ENCODE peak calls at places on chromosomes 7 and 10, in nine cellular contexts. One of them, this sample, is unnamed.

GRCh38 chr10:48447356-48448215 is 141.1 kb downstream of the MAPK8 start:
- DNase-seq in NCI-H1417: no peak
- DNase-seq in NCI-H510A: no peak
- DNase-seq in mucosa of gallbladder: no peak
- DNase-seq in iPS-NIHi11: no peak
- DNase-seq in stimulated activated naive B cell treated with anti-CD40 and anti-IgM and Interleukin-4, amounts not matched to agents 10 μg/mL and 1 μg/mL and 100 μg/mL, for 72 hours: no peak
- DNase-seq in AG20443: peak
- DNase-seq in bronchial epithelial cell: no peak
- DNase-seq in choroid plexus epithelial cell: no peak
- DNase-seq in this sample: peak

GRCh38 chr10:103745264-103746247 is 109.8 kb downstream of the SH3PXD2A start:
- DNase-seq in iPS-NIHi11: peak
- DNase-seq in AG20443: no peak
- DNase-seq in NCI-H1417: no peak
- DNase-seq in stimulated activated naive B cell treated with anti-CD40 and anti-IgM and Interleukin-4, amounts not matched to agents 10 μg/mL and 1 μg/mL and 100 μg/mL, for 72 hours: no peak
- DNase-seq in choroid plexus epithelial cell: no peak
- DNase-seq in bronchial epithelial cell: peak
- DNase-seq in mucosa of gallbladder: no peak
- DNase-seq in NCI-H510A: no peak
- DNase-seq in this sample: no peak

GRCh38 chr10:75681334-75681733 is 249.9 kb downstream of the LRMDA start:
- DNase-seq in mucosa of gallbladder: no peak
- DNase-seq in bronchial epithelial cell: no peak
- DNase-seq in AG20443: no peak
- DNase-seq in iPS-NIHi11: no peak
- DNase-seq in NCI-H510A: no peak
- DNase-seq in choroid plexus epithelial cell: no peak
- DNase-seq in NCI-H1417: no peak
- DNase-seq in stimulated activated naive B cell treated with anti-CD40 and anti-IgM and Interleukin-4, amounts not matched to agents 10 μg/mL and 1 μg/mL and 100 μg/mL, for 72 hours: no peak
- DNase-seq in this sample: no peak

GRCh38 chr10:96767611-96768010 is 47.3 kb upstream of the PIK3AP1 start:
- DNase-seq in NCI-H1417: no peak
- DNase-seq in NCI-H510A: no peak
- DNase-seq in choroid plexus epithelial cell: no peak
- DNase-seq in AG20443: no peak
- DNase-seq in iPS-NIHi11: no peak
- DNase-seq in stimulated activated naive B cell treated with anti-CD40 and anti-IgM and Interleukin-4, amounts not matched to agents 10 μg/mL and 1 μg/mL and 100 μg/mL, for 72 hours: no peak
- DNase-seq in bronchial epithelial cell: peak
- DNase-seq in mucosa of gallbladder: no peak
- DNase-seq in this sample: no peak

GRCh38 chr7:27936244-27937102 is 196.5 kb downstream of the TAX1BP1 start:
- DNase-seq in mucosa of gallbladder: no peak
- DNase-seq in choroid plexus epithelial cell: no peak
- DNase-seq in AG20443: no peak
- DNase-seq in NCI-H1417: no peak
- DNase-seq in iPS-NIHi11: no peak
- DNase-seq in stimulated activated naive B cell treated with anti-CD40 and anti-IgM and Interleukin-4, amounts not matched to agents 10 μg/mL and 1 μg/mL and 100 μg/mL, for 72 hours: no peak
- DNase-seq in bronchial epithelial cell: no peak
- DNase-seq in NCI-H510A: no peak
- DNase-seq in this sample: no peak

GRCh38 chr7:94452257-94452656 is 57.4 kb upstream of the CASD1 start:
- DNase-seq in stimulated activated naive B cell treated with anti-CD40 and anti-IgM and Interleukin-4, amounts not matched to agents 10 μg/mL and 1 μg/mL and 100 μg/mL, for 72 hours: no peak
- DNase-seq in AG20443: no peak
- DNase-seq in choroid plexus epithelial cell: no peak
- DNase-seq in bronchial epithelial cell: no peak
- DNase-seq in iPS-NIHi11: no peak
- DNase-seq in NCI-H1417: peak
- DNase-seq in mucosa of gallbladder: no peak
- DNase-seq in NCI-H510A: peak
- DNase-seq in this sample: no peak

GRCh38 chr10:88702848-88703597 is 3.0 kb upstream of the LIPK start:
- DNase-seq in stimulated activated naive B cell treated with anti-CD40 and anti-IgM and Interleukin-4, amounts not matched to agents 10 μg/mL and 1 μg/mL and 100 μg/mL, for 72 hours: no peak
- DNase-seq in NCI-H1417: peak
- DNase-seq in mucosa of gallbladder: no peak
- DNase-seq in bronchial epithelial cell: peak
- DNase-seq in iPS-NIHi11: peak
- DNase-seq in choroid plexus epithelial cell: peak
- DNase-seq in NCI-H510A: peak
- DNase-seq in AG20443: no peak
- DNase-seq in this sample: no peak

GRCh38 chr7:81902536-81902935 is 132.7 kb upstream of the HGF start:
- DNase-seq in stimulated activated naive B cell treated with anti-CD40 and anti-IgM and Interleukin-4, amounts not matched to agents 10 μg/mL and 1 μg/mL and 100 μg/mL, for 72 hours: no peak
- DNase-seq in NCI-H510A: no peak
- DNase-seq in AG20443: no peak
- DNase-seq in mucosa of gallbladder: no peak
- DNase-seq in iPS-NIHi11: no peak
- DNase-seq in choroid plexus epithelial cell: no peak
- DNase-seq in NCI-H1417: no peak
- DNase-seq in bronchial epithelial cell: no peak
- DNase-seq in this sample: no peak

GRCh38 chr7:4707980-4708411 is 25.9 kb downstream of the FOXK1 start:
- DNase-seq in choroid plexus epithelial cell: no peak
- DNase-seq in bronchial epithelial cell: no peak
- DNase-seq in stimulated activated naive B cell treated with anti-CD40 and anti-IgM and Interleukin-4, amounts not matched to agents 10 μg/mL and 1 μg/mL and 100 μg/mL, for 72 hours: no peak
- DNase-seq in NCI-H510A: no peak
- DNase-seq in iPS-NIHi11: peak
- DNase-seq in mucosa of gallbladder: no peak
- DNase-seq in AG20443: no peak
- DNase-seq in NCI-H1417: no peak
- DNase-seq in this sample: no peak

GRCh38 chr10:119867317-119867716 is 5.3 kb downstream of the MCMBP start:
- DNase-seq in stimulated activated naive B cell treated with anti-CD40 and anti-IgM and Interleukin-4, amounts not matched to agents 10 μg/mL and 1 μg/mL and 100 μg/mL, for 72 hours: no peak
- DNase-seq in bronchial epithelial cell: no peak
- DNase-seq in AG20443: no peak
- DNase-seq in choroid plexus epithelial cell: no peak
- DNase-seq in iPS-NIHi11: no peak
- DNase-seq in NCI-H1417: no peak
- DNase-seq in mucosa of gallbladder: no peak
- DNase-seq in NCI-H510A: no peak
- DNase-seq in this sample: no peak

GRCh38 chr10:35379226-35380137 is 43.2 kb downstream of the CCNY start:
- DNase-seq in mucosa of gallbladder: peak
- DNase-seq in choroid plexus epithelial cell: peak
- DNase-seq in NCI-H1417: no peak
- DNase-seq in stimulated activated naive B cell treated with anti-CD40 and anti-IgM and Interleukin-4, amounts not matched to agents 10 μg/mL and 1 μg/mL and 100 μg/mL, for 72 hours: peak
- DNase-seq in NCI-H510A: no peak
- DNase-seq in AG20443: no peak
- DNase-seq in bronchial epithelial cell: peak
- DNase-seq in iPS-NIHi11: no peak
- DNase-seq in this sample: peak

GRCh38 chr7:98921608-98922372 is 43.5 kb downstream of the TRRAP start:
- DNase-seq in NCI-H510A: no peak
- DNase-seq in AG20443: no peak
- DNase-seq in choroid plexus epithelial cell: no peak
- DNase-seq in mucosa of gallbladder: no peak
- DNase-seq in bronchial epithelial cell: no peak
- DNase-seq in iPS-NIHi11: peak
- DNase-seq in NCI-H1417: no peak
- DNase-seq in stimulated activated naive B cell treated with anti-CD40 and anti-IgM and Interleukin-4, amounts not matched to agents 10 μg/mL and 1 μg/mL and 100 μg/mL, for 72 hours: no peak
- DNase-seq in this sample: no peak

GRCh38 chr7:136687693-136688322 is 180.6 kb upstream of the CHRM2 start:
- DNase-seq in NCI-H1417: peak
- DNase-seq in NCI-H510A: no peak
- DNase-seq in stimulated activated naive B cell treated with anti-CD40 and anti-IgM and Interleukin-4, amounts not matched to agents 10 μg/mL and 1 μg/mL and 100 μg/mL, for 72 hours: no peak
- DNase-seq in iPS-NIHi11: peak
- DNase-seq in mucosa of gallbladder: no peak
- DNase-seq in choroid plexus epithelial cell: peak
- DNase-seq in bronchial epithelial cell: peak
- DNase-seq in AG20443: peak
- DNase-seq in this sample: peak

GRCh38 chr7:131381069-131381838 is 53.6 kb downstream of the MKLN1 start:
- DNase-seq in NCI-H510A: no peak
- DNase-seq in choroid plexus epithelial cell: peak
- DNase-seq in iPS-NIHi11: no peak
- DNase-seq in NCI-H1417: no peak
- DNase-seq in stimulated activated naive B cell treated with anti-CD40 and anti-IgM and Interleukin-4, amounts not matched to agents 10 μg/mL and 1 μg/mL and 100 μg/mL, for 72 hours: no peak
- DNase-seq in bronchial epithelial cell: peak
- DNase-seq in mucosa of gallbladder: no peak
- DNase-seq in AG20443: peak
- DNase-seq in this sample: peak

GRCh38 chr10:17206210-17206709 is 4.8 kb upstream of the TRDMT1 start:
- DNase-seq in choroid plexus epithelial cell: peak
- DNase-seq in iPS-NIHi11: no peak
- DNase-seq in NCI-H510A: no peak
- DNase-seq in AG20443: peak
- DNase-seq in mucosa of gallbladder: no peak
- DNase-seq in bronchial epithelial cell: peak
- DNase-seq in NCI-H1417: no peak
- DNase-seq in stimulated activated naive B cell treated with anti-CD40 and anti-IgM and Interleukin-4, amounts not matched to agents 10 μg/mL and 1 μg/mL and 100 μg/mL, for 72 hours: peak
- DNase-seq in this sample: peak

GRCh38 chr7:10436302-10436701 is 537.4 kb upstream of the PHF14 start:
- DNase-seq in mucosa of gallbladder: no peak
- DNase-seq in AG20443: no peak
- DNase-seq in stimulated activated naive B cell treated with anti-CD40 and anti-IgM and Interleukin-4, amounts not matched to agents 10 μg/mL and 1 μg/mL and 100 μg/mL, for 72 hours: no peak
- DNase-seq in iPS-NIHi11: no peak
- DNase-seq in NCI-H1417: no peak
- DNase-seq in choroid plexus epithelial cell: no peak
- DNase-seq in NCI-H510A: no peak
- DNase-seq in bronchial epithelial cell: no peak
- DNase-seq in this sample: no peak

GRCh38 chr7:155676052-155676451 is 31.6 kb downstream of the RBM33 start:
- DNase-seq in NCI-H510A: no peak
- DNase-seq in stimulated activated naive B cell treated with anti-CD40 and anti-IgM and Interleukin-4, amounts not matched to agents 10 μg/mL and 1 μg/mL and 100 μg/mL, for 72 hours: no peak
- DNase-seq in bronchial epithelial cell: peak
- DNase-seq in NCI-H1417: no peak
- DNase-seq in choroid plexus epithelial cell: no peak
- DNase-seq in mucosa of gallbladder: no peak
- DNase-seq in AG20443: no peak
- DNase-seq in iPS-NIHi11: no peak
- DNase-seq in this sample: no peak

GRCh38 chr10:20494474-20494873 is 402.6 kb downstream of the NEBL start:
- DNase-seq in NCI-H1417: no peak
- DNase-seq in NCI-H510A: no peak
- DNase-seq in choroid plexus epithelial cell: peak
- DNase-seq in mucosa of gallbladder: no peak
- DNase-seq in iPS-NIHi11: no peak
- DNase-seq in stimulated activated naive B cell treated with anti-CD40 and anti-IgM and Interleukin-4, amounts not matched to agents 10 μg/mL and 1 μg/mL and 100 μg/mL, for 72 hours: no peak
- DNase-seq in AG20443: no peak
- DNase-seq in bronchial epithelial cell: peak
- DNase-seq in this sample: no peak

GRCh38 chr10:33137356-33138007 is 179.5 kb upstream of the ITGB1 start:
- DNase-seq in choroid plexus epithelial cell: peak
- DNase-seq in NCI-H1417: no peak
- DNase-seq in bronchial epithelial cell: no peak
- DNase-seq in iPS-NIHi11: no peak
- DNase-seq in mucosa of gallbladder: no peak
- DNase-seq in AG20443: no peak
- DNase-seq in stimulated activated naive B cell treated with anti-CD40 and anti-IgM and Interleukin-4, amounts not matched to agents 10 μg/mL and 1 μg/mL and 100 μg/mL, for 72 hours: no peak
- DNase-seq in NCI-H510A: no peak
- DNase-seq in this sample: no peak

GRCh38 chr7:27839099-27839498 is 99.1 kb downstream of the TAX1BP1 start:
- DNase-seq in bronchial epithelial cell: no peak
- DNase-seq in iPS-NIHi11: no peak
- DNase-seq in NCI-H510A: no peak
- DNase-seq in NCI-H1417: no peak
- DNase-seq in AG20443: no peak
- DNase-seq in stimulated activated naive B cell treated with anti-CD40 and anti-IgM and Interleukin-4, amounts not matched to agents 10 μg/mL and 1 μg/mL and 100 μg/mL, for 72 hours: no peak
- DNase-seq in choroid plexus epithelial cell: no peak
- DNase-seq in mucosa of gallbladder: no peak
- DNase-seq in this sample: no peak

GRCh38 chr7:117844678-117845077 is 28.6 kb downstream of the CTTNBP2 start:
- DNase-seq in NCI-H510A: no peak
- DNase-seq in mucosa of gallbladder: no peak
- DNase-seq in stimulated activated naive B cell treated with anti-CD40 and anti-IgM and Interleukin-4, amounts not matched to agents 10 μg/mL and 1 μg/mL and 100 μg/mL, for 72 hours: no peak
- DNase-seq in NCI-H1417: no peak
- DNase-seq in iPS-NIHi11: no peak
- DNase-seq in AG20443: no peak
- DNase-seq in bronchial epithelial cell: no peak
- DNase-seq in choroid plexus epithelial cell: no peak
- DNase-seq in this sample: no peak

This sample was measured in hepatic stellate cell.